ENCODE peak calls at places on chromosomes 6 and 20, in six cellular contexts. Y is adrenal gland; J is BE2C; I is mammary epithelial cell; M is uterus; B is CD8-positive, alpha-beta T cell. U is an unnamed sample.

GRCh38 chr20:11814276-11814675 is 103.4 kb upstream of the BTBD3 start:
- DNase-seq in Y (no peak), J (no peak), I (peak; percentile 88), M (no peak), B (no peak), U (no peak)

GRCh38 chr6:106581468-106581867 is 47.8 kb downstream of the RTN4IP1 start:
- DNase-seq in Y (peak; percentile 17), J (no peak), I (no peak), M (no peak), B (no peak), U (no peak)

GRCh38 chr20:961768-962167 is 40.3 kb downstream of the RSPO4 start:
- DNase-seq in Y (no peak), J (no peak), I (no peak), M (no peak), B (no peak), U (no peak)

GRCh38 chr20:15965165-15965564 is 608.1 kb downstream of the KIF16B start:
- DNase-seq in Y (no peak), J (no peak), I (peak; percentile 5), M (no peak), B (no peak), U (no peak)

GRCh38 chr6:157194643-157195042 is 128.7 kb downstream of the TMEM242 start:
- DNase-seq in Y (no peak), J (no peak), I (no peak), M (no peak), B (no peak), U (no peak)

GRCh38 chr20:52747736-52748135 is 224.4 kb upstream of the TSHZ2 start:
- DNase-seq in Y (no peak), J (peak; percentile 58), I (no peak), M (peak; percentile 25), B (no peak), U (no peak)

GRCh38 chr6:138275976-138276375 is 57.7 kb upstream of the PBOV1 start:
- DNase-seq in Y (no peak), J (no peak), I (no peak), M (no peak), B (no peak), U (no peak)

GRCh38 chr6:8080338-8081151 is 16.4 kb upstream of the BLOC1S5 start:
- DNase-seq in Y (peak; percentile 13), J (no peak), I (peak; percentile 65), M (no peak), B (no peak), U (no peak)

GRCh38 chr6:80282913-80283554 is 176.6 kb downstream of the BCKDHB start:
- DNase-seq in Y (no peak), J (no peak), I (no peak), M (no peak), B (no peak), U (no peak)

GRCh38 chr6:109793793-109794192 is 102.7 kb downstream of the FIG4 start:
- DNase-seq in Y (peak; percentile 75), J (no peak), I (peak; percentile 91), M (peak; percentile 42), B (no peak), U (no peak)

GRCh38 chr20:21432911-21433310 is 35.6 kb upstream of the NKX2-4 start:
- DNase-seq in Y (no peak), J (no peak), I (no peak), M (no peak), B (no peak), U (no peak)

GRCh38 chr20:2652724-2653510 is 485 bp downstream of the NOP56 start:
- DNase-seq in Y (peak; percentile 53), J (peak; percentile 38), I (peak; percentile 13), M (peak; percentile 39), B (peak; percentile 86), U (no peak)

GRCh38 chr6:94454231-94454630 is 1034.9 kb upstream of the EPHA7 start:
- DNase-seq in Y (no peak), J (no peak), I (no peak), M (no peak), B (no peak), U (no peak)

GRCh38 chr6:7098974-7099373 is 8.8 kb upstream of the RREB1 start:
- DNase-seq in Y (no peak), J (no peak), I (no peak), M (no peak), B (no peak), U (no peak)

GRCh38 chr20:51196991-51197651 is 174.2 kb upstream of the KCNG1 start:
- DNase-seq in Y (no peak), J (no peak), I (no peak), M (no peak), B (no peak), U (no peak)

GRCh38 chr20:59082077-59082740 is 39.6 kb upstream of the PRELID3B start:
- DNase-seq in Y (no peak), J (no peak), I (peak; percentile 35), M (no peak), B (no peak), U (no peak)

GRCh38 chr6:20408851-20409250 is 7.2 kb downstream of the E2F3 start:
- DNase-seq in Y (no peak), J (no peak), I (no peak), M (no peak), B (no peak), U (no peak)

GRCh38 chr6:105484238-105485161 is 81.6 kb upstream of the PREP start:
- DNase-seq in Y (no peak), J (no peak), I (peak; percentile 57), M (no peak), B (no peak), U (no peak)

GRCh38 chr6:107348224-107348623 is 111.1 kb downstream of the PDSS2 start:
- DNase-seq in Y (no peak), J (no peak), I (peak; percentile 14), M (no peak), B (no peak), U (no peak)

GRCh38 chr6:782141-782540 is 89.2 kb upstream of the EXOC2 start:
- DNase-seq in Y (no peak), J (no peak), I (no peak), M (no peak), B (no peak), U (no peak)

GRCh38 chr6:150078788-150079187 is 9.9 kb upstream of the ULBP3 start:
- DNase-seq in Y (no peak), J (no peak), I (peak; percentile 72), M (no peak), B (no peak), U (no peak)

GRCh38 chr6:73515204-73516101 is 5.4 kb downstream of the EEF1A1 start:
- DNase-seq in Y (peak; percentile 76), J (peak; percentile 53), I (peak; percentile 59), M (peak; percentile 70), B (peak; percentile 67), U (peak; percentile 50)

GRCh38 chr6:85628353-85628752 is 14.3 kb downstream of the SYNCRIP start:
- DNase-seq in Y (no peak), J (no peak), I (no peak), M (no peak), B (no peak), U (no peak)
- H3K4me1 ChIP-seq in Y (peaks cover 22% of the 10 kb centered on the region), J (peaks cover 3% of the 10 kb centered on the region), I (peaks cover 6% of the 10 kb centered on the region), M (no peaks in the 10 kb centered on the region), B (peaks cover 15% of the 10 kb centered on the region), U (no peaks in the 10 kb centered on the region)

DNA sequence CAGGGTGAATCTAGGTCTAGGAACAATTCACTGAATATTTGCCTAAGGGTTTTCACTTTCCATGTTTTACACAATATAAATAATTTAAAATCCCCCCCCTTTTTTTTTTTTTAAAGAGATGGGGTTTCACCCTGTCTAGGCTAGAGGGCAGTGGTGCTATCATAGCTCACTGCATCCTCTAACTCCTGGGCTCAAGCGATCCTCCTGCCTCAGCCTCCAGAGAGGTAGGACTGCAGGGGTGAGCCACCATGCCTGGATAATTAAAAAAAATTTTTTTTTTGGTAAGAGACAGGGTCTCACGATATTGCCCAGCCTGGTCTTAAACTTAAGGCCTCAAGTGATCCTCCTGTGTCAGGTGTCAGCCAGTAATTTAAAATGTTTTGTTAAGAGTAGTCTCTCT is 17.8 kb downstream of the QKI start:
- DNase-seq in Y (no peak), J (no peak), I (no peak), M (no peak), B (no peak), U (no peak)
- H3K4me1 ChIP-seq in Y (peaks cover 75% of the 10 kb centered on the region), J (peaks cover 12% of the 10 kb centered on the region), I (no peaks in the 10 kb centered on the region), M (peaks cover 12% of the 10 kb centered on the region), B (peaks cover 1% of the 10 kb centered on the region), U (peaks cover 20% of the 10 kb centered on the region)

GRCh38 chr6:25756382-25757354 is 2.1 kb downstream of the SLC17A4 start:
- DNase-seq in Y (no peak), J (no peak), I (no peak), M (no peak), B (no peak), U (no peak)

GRCh38 chr6:25753079-25753478 is 1.5 kb upstream of the SLC17A4 start:
- DNase-seq in Y (no peak), J (no peak), I (no peak), M (no peak), B (no peak), U (no peak)

GRCh38 chr6:25755496-25755895 is 954 bp downstream of the SLC17A4 start:
- DNase-seq in Y (no peak), J (no peak), I (no peak), M (no peak), B (no peak), U (no peak)

GRCh38 chr6:25757936-25758642 is 3.5 kb downstream of the SLC17A4 start:
- DNase-seq in Y (no peak), J (no peak), I (no peak), M (no peak), B (no peak), U (no peak)

DNA sequence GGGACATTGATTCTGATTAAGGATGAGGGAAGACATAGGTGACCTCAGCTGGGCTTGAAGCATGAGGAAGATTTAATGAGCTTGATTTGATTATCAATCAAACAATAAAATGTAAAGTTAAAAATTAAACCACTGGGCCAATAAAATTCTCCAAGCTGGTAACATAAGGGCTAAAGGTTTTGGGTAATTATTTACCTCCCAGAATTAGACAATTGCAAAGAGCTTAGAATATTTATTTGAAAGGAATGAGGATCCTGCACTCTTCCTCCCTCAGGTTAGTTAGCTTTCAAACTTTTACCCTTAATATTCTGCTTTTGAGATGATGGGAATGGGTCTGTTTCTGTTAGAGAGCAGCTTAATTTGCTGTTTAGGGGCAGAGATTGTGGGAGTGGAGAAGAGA is at the start of gene SLC17A4:
- DNase-seq in Y (no peak), J (no peak), I (no peak), M (no peak), B (no peak), U (no peak)
- H3K4me1 ChIP-seq in Y (no peaks in the 10 kb centered on the region), J (no peaks in the 10 kb centered on the region), I (no peaks in the 10 kb centered on the region), M (no peaks in the 10 kb centered on the region), B (no peaks in the 10 kb centered on the region), U (no peaks in the 10 kb centered on the region)

DNA sequence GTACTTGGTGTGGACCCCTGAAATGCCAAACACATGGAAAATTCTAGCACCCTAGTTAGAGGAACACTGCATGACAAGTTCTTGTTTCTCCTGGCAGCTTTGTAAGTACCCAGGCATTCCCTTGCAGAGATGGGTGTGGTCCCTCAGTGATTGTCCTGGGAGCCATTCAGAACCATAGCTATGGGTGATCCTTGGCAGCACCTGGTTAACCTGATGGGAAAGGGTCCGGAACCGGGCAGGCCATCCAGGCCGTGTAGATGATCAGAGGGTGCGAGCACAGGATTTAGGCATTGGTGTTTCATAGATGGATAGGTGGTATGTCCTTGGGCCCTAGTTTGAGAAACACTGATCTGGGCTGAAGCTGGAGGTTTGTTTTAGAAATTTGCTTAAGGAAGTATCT is 95.8 kb downstream of the RPP40 start:
- DNase-seq in Y (no peak), J (no peak), I (no peak), M (no peak), B (no peak), U (no peak)
- H3K4me1 ChIP-seq in Y (peaks cover 16% of the 10 kb centered on the region), J (peaks cover 5% of the 10 kb centered on the region), I (peaks cover 11% of the 10 kb centered on the region), M (peaks cover 9% of the 10 kb centered on the region), B (peaks cover 29% of the 10 kb centered on the region), U (peaks cover 27% of the 10 kb centered on the region)